ENCODE peak calls at places on chromosomes 4 and X, in five cellular contexts. One of them, this sample, is unnamed.

GRCh38 chr4:88177981-88178632 is 19.7 kb upstream of the ABCG2 start:
- DNase-seq in GM19239: no peak
- DNase-seq in AML-193: peak; percentile 84
- DNase-seq in Karpas-422: no peak
- DNase-seq in WTC11: peak; percentile 64
- DNase-seq in this sample: no peak

GRCh38 chr4:903066-904046 is 28.8 kb downstream of the GAK start:
- DNase-seq in AML-193: no peak
- DNase-seq in WTC11: no peak
- DNase-seq in GM19239: no peak
- DNase-seq in Karpas-422: no peak
- DNase-seq in this sample: no peak

GRCh38 chrX:53357799-53358530 is 64.5 kb downstream of the SMC1A start:
- DNase-seq in AML-193: no peak
- DNase-seq in WTC11: peak; percentile 9
- DNase-seq in GM19239: no peak
- DNase-seq in Karpas-422: no peak
- DNase-seq in this sample: no peak

GRCh38 chrX:103220511-103221406 is 5.9 kb downstream of the BEX4 start:
- DNase-seq in WTC11: peak; percentile 31
- DNase-seq in GM19239: no peak
- DNase-seq in Karpas-422: no peak
- DNase-seq in AML-193: no peak
- DNase-seq in this sample: no peak

GRCh38 chrX:110145854-110146253 is 142.9 kb downstream of the TMEM164 start:
- DNase-seq in GM19239: no peak
- DNase-seq in AML-193: peak; percentile 29
- DNase-seq in Karpas-422: peak; percentile 72
- DNase-seq in WTC11: peak; percentile 10
- DNase-seq in this sample: peak; percentile 47

GRCh38 chr4:26557164-26557563 is 26.7 kb upstream of the TBC1D19 start:
- DNase-seq in Karpas-422: no peak
- DNase-seq in GM19239: no peak
- DNase-seq in AML-193: no peak
- DNase-seq in WTC11: no peak
- DNase-seq in this sample: no peak

GRCh38 chr4:1842339-1842895 is 13.5 kb downstream of the LETM1 start:
- DNase-seq in AML-193: no peak
- DNase-seq in Karpas-422: no peak
- DNase-seq in WTC11: peak; percentile 58
- DNase-seq in GM19239: no peak
- DNase-seq in this sample: no peak

GRCh38 chr4:121898150-121898549 is 27.9 kb upstream of the BBS7 start:
- DNase-seq in Karpas-422: peak; percentile 69
- DNase-seq in WTC11: peak; percentile 10
- DNase-seq in GM19239: no peak
- DNase-seq in AML-193: peak; percentile 32
- DNase-seq in this sample: no peak

GRCh38 chr4:183838987-183839712 is 66.0 kb upstream of the STOX2 start:
- DNase-seq in WTC11: no peak
- DNase-seq in GM19239: no peak
- DNase-seq in Karpas-422: no peak
- DNase-seq in AML-193: peak; percentile 9
- DNase-seq in this sample: peak; percentile 56

GRCh38 chr4:139243448-139244365 is 36.3 kb downstream of the MGARP start:
- DNase-seq in Karpas-422: no peak
- DNase-seq in GM19239: no peak
- DNase-seq in WTC11: no peak
- DNase-seq in AML-193: no peak
- DNase-seq in this sample: no peak

GRCh38 chr4:1512081-1512737 is 106.0 kb upstream of the NKX1-1 start:
- DNase-seq in Karpas-422: no peak
- DNase-seq in GM19239: no peak
- DNase-seq in AML-193: no peak
- DNase-seq in WTC11: no peak
- DNase-seq in this sample: no peak

GRCh38 chr4:186726440-186727148 is 2.9 kb upstream of the FAT1 start:
- DNase-seq in AML-193: no peak
- DNase-seq in WTC11: peak; percentile 79
- DNase-seq in Karpas-422: no peak
- DNase-seq in GM19239: peak; percentile 5
- DNase-seq in this sample: peak; percentile 50

GRCh38 chr4:74522251-74522991 is 77.5 kb downstream of the AREG start:
- DNase-seq in GM19239: no peak
- DNase-seq in Karpas-422: no peak
- DNase-seq in AML-193: no peak
- DNase-seq in WTC11: no peak
- DNase-seq in this sample: no peak

GRCh38 chrX:153719701-153720100 is 4.5 kb downstream of the BCAP31 start:
- DNase-seq in GM19239: no peak
- DNase-seq in AML-193: no peak
- DNase-seq in WTC11: no peak
- DNase-seq in Karpas-422: no peak
- DNase-seq in this sample: no peak

GRCh38 chr4:82561745-82562552 is at the start of gene TMEM150C:
- DNase-seq in WTC11: peak; percentile 66
- DNase-seq in GM19239: no peak
- DNase-seq in AML-193: no peak
- DNase-seq in Karpas-422: no peak
- DNase-seq in this sample: no peak

GRCh38 chrX:41481264-41482109 is 34.3 kb downstream of the NYX start:
- DNase-seq in GM19239: peak; percentile 23
- DNase-seq in WTC11: peak; percentile 31
- DNase-seq in AML-193: peak; percentile 7
- DNase-seq in Karpas-422: peak; percentile 71
- DNase-seq in this sample: no peak

GRCh38 chrX:150213481-150214030 is 149.6 kb upstream of the MAMLD1 start:
- DNase-seq in GM19239: no peak
- DNase-seq in WTC11: no peak
- DNase-seq in Karpas-422: no peak
- DNase-seq in AML-193: no peak
- DNase-seq in this sample: no peak

GRCh38 chr4:165439344-165439743 is 60.5 kb downstream of the CPE start:
- DNase-seq in AML-193: no peak
- DNase-seq in GM19239: no peak
- DNase-seq in Karpas-422: no peak
- DNase-seq in WTC11: no peak
- DNase-seq in this sample: no peak

GRCh38 chr4:37388672-37389368 is 144.3 kb downstream of the NWD2 start:
- DNase-seq in Karpas-422: no peak
- DNase-seq in AML-193: peak; percentile 92
- DNase-seq in GM19239: no peak
- DNase-seq in WTC11: peak; percentile 26
- DNase-seq in this sample: no peak

GRCh38 chr4:749771-750666 is 44.4 kb downstream of the PCGF3 start:
- DNase-seq in GM19239: no peak
- DNase-seq in Karpas-422: no peak
- DNase-seq in AML-193: no peak
- DNase-seq in WTC11: no peak
- DNase-seq in this sample: no peak

GRCh38 chrX:100928660-100929613 is at the start of gene XKRX:
- DNase-seq in WTC11: peak; percentile 80
- DNase-seq in GM19239: peak; percentile 6
- DNase-seq in AML-193: no peak
- DNase-seq in Karpas-422: peak; percentile 59
- DNase-seq in this sample: no peak

GRCh38 chrX:22095306-22095705 is 63.2 kb downstream of the PHEX start:
- DNase-seq in Karpas-422: no peak
- DNase-seq in AML-193: no peak
- DNase-seq in WTC11: no peak
- DNase-seq in GM19239: no peak
- DNase-seq in this sample: no peak

GRCh38 chrX:108033890-108034289 is 11.0 kb upstream of the VSIG1 start:
- DNase-seq in Karpas-422: no peak
- DNase-seq in GM19239: no peak
- DNase-seq in AML-193: no peak
- DNase-seq in WTC11: no peak
- DNase-seq in this sample: no peak

GRCh38 chr4:112702892-112703291 is 65.9 kb downstream of the LARP7 start:
- DNase-seq in WTC11: no peak
- DNase-seq in Karpas-422: no peak
- DNase-seq in GM19239: no peak
- DNase-seq in AML-193: no peak
- DNase-seq in this sample: no peak

GRCh38 chr4:113809313-113809712 is 47.8 kb upstream of the CAMK2D start:
- DNase-seq in GM19239: no peak
- DNase-seq in AML-193: peak; percentile 3
- DNase-seq in Karpas-422: peak; percentile 41
- DNase-seq in WTC11: no peak
- DNase-seq in this sample: no peak

GRCh38 chrX:78673256-78673655 is 14.1 kb upstream of the RTL3 start:
- DNase-seq in AML-193: peak; percentile 24
- DNase-seq in Karpas-422: no peak
- DNase-seq in WTC11: no peak
- DNase-seq in GM19239: no peak
- DNase-seq in this sample: no peak

GRCh38 chr4:8502836-8503585 is 62.4 kb downstream of the TRMT44 start:
- DNase-seq in GM19239: no peak
- DNase-seq in WTC11: no peak
- DNase-seq in Karpas-422: no peak
- DNase-seq in AML-193: no peak
- DNase-seq in this sample: no peak

GRCh38 chr4:86497131-86497530 is 97.0 kb upstream of the PTPN13 start:
- DNase-seq in AML-193: no peak
- DNase-seq in Karpas-422: no peak
- DNase-seq in WTC11: no peak
- DNase-seq in GM19239: no peak
- DNase-seq in this sample: no peak

This sample was measured in hippocampal formation.